ENCODE peak calls at places on chromosomes 7 and 10, in eight cellular contexts. G is right lobe of liver, V is GM23248, A is heart left ventricle, U is mucosa of descending colon, I is PC-3, T is sigmoid colon, W is mesenchymal stem cell. M is an unnamed sample. For H3K4me1, the result is how much of the 10 kb centered on the place peaks cover.

GRCh38 chr10:71285180-71285545 is 33.9 kb upstream of the SLC29A3 start:
- DNase-seq in G (no peak), V (peak), A (peak), U (peak), I (peak), T (no peak), W (peak), M (peak)

GRCh38 chr7:115779561-115779960 is 251.0 kb downstream of the TFEC start:
- DNase-seq in G (no peak), V (peak), A (no peak), U (no peak), I (no peak), T (no peak), W (no peak), M (no peak)

GRCh38 chr10:130805635-130806030 is 505.9 kb downstream of the TCERG1L start:
- DNase-seq in G (no peak), V (no peak), A (no peak), U (no peak), I (no peak), T (no peak), W (no peak), M (no peak)

GRCh38 chr7:117019786-117020604 is 66.7 kb downstream of the ST7 start:
- DNase-seq in G (peak), V (peak), A (peak), U (peak), I (peak), T (peak), W (peak), M (no peak)

GRCh38 chr10:103367379-103367781 is 396 bp upstream of the TAF5 start:
- DNase-seq in G (no peak), V (peak), A (no peak), U (peak), I (no peak), T (no peak), W (no peak), M (no peak)

GRCh38 chr7:25854608-25855497 is 297.1 kb upstream of the NFE2L3 start:
- DNase-seq in G (no peak), V (peak), A (no peak), U (peak), I (peak), T (peak), W (peak), M (peak)

GRCh38 chr10:43649149-43649523 is 455 bp upstream of the ZNF32 start:
- DNase-seq in G (no peak), V (no peak), A (no peak), U (no peak), I (no peak), T (no peak), W (no peak), M (no peak)

GRCh38 chr7:150962743-150963399 is 15.2 kb downstream of the KCNH2 start:
- DNase-seq in G (no peak), V (peak), A (peak), U (peak), I (peak), T (peak), W (peak), M (peak)

GRCh38 chr10:38003026-38003425 is 7.4 kb upstream of the ZNF33A start:
- DNase-seq in G (no peak), V (no peak), A (no peak), U (no peak), I (no peak), T (no peak), W (no peak), M (no peak)

GRCh38 chr7:150927954-150928340 is 50.2 kb downstream of the KCNH2 start:
- DNase-seq in G (no peak), V (peak), A (no peak), U (no peak), I (peak), T (no peak), W (peak), M (no peak)

GRCh38 chr10:23439920-23440875 is 1.3 kb downstream of the OTUD1 start:
- DNase-seq in G (peak), V (peak), A (peak), U (peak), I (peak), T (peak), W (peak), M (peak)

GRCh38 chr7:12391922-12392615 is 11.6 kb downstream of the VWDE start:
- DNase-seq in G (no peak), V (no peak), A (no peak), U (no peak), I (no peak), T (no peak), W (no peak), M (no peak)

GRCh38 chr10:110824660-110825059 is 47.1 kb upstream of the PDCD4 start:
- DNase-seq in G (no peak), V (no peak), A (no peak), U (peak), I (no peak), T (no peak), W (no peak), M (no peak)

GRCh38 chr7:155808551-155809331 is 3.5 kb downstream of the SHH start:
- DNase-seq in G (peak), V (no peak), A (no peak), U (peak), I (peak), T (no peak), W (no peak), M (no peak)
- H3K4me3 ChIP-seq in G (peak), V (no peak), A (no peak), U (no peak), I (peak), T (no peak), W (no peak), M (no peak)

DNA sequence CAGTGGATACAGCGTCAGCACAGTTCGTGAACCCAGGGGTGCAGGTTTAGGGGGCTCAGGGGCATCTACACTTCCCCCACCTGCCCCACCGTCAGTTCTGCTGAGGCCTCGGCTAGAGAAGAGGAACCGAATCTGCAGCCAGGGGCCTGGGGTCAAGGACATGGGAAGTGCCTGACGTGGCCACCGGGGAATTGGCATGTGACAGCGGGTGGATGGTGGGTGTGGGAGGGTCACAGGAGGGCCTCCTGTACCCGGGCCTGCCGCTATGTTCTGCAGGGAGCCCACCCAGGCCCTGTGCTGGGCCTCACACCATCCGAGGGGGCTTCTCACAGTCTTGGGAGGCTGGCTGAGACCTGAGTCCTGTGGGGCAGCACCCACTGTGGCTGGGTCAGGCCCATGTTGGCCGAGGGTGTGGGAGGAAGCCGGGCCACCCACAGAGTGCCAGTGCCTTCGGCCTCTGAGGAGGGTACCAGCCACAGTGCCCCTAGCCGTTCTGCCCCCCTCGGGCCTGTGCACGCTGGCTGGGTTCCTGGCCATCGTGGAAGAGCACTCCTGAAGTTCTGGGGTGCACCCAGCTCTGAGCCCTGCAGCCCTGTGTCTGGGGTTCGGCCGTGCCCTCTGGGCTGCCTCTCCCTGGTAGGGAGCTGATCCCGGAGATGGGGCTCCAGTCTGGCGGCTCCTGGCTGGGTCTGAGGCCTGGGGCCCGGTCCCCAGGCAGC is 5.9 kb downstream of the TTYH3 start:
- DNase-seq in G (peak), V (no peak), A (peak), U (peak), I (no peak), T (peak), W (no peak), M (peak)
- H3K4me1 ChIP-seq in G (half or more), V (under half), A (half or more), U (under half), I (under half), T (under half), W (half or more), M (under half)

GRCh38 chr10:75398238-75398629 is 3.3 kb downstream of the ZNF503 start:
- DNase-seq in G (no peak), V (peak), A (no peak), U (no peak), I (peak), T (no peak), W (peak), M (no peak)
- H3K4me3 ChIP-seq in G (no peak), V (peak), A (no peak), U (no peak), I (peak), T (peak), W (peak), M (no peak)

GRCh38 chr7:132456418-132456817 is 119.9 kb downstream of the PLXNA4 start:
- DNase-seq in G (no peak), V (no peak), A (no peak), U (no peak), I (no peak), T (no peak), W (no peak), M (no peak)

GRCh38 chr7:132455306-132455705 is 121.0 kb downstream of the PLXNA4 start:
- DNase-seq in G (no peak), V (no peak), A (no peak), U (no peak), I (no peak), T (no peak), W (no peak), M (no peak)

GRCh38 chr7:132457658-132458057 is 118.6 kb downstream of the PLXNA4 start:
- DNase-seq in G (no peak), V (no peak), A (no peak), U (no peak), I (no peak), T (no peak), W (no peak), M (no peak)

GRCh38 chr7:132461043-132461592 is 115.2 kb downstream of the PLXNA4 start:
- DNase-seq in G (no peak), V (no peak), A (no peak), U (no peak), I (no peak), T (no peak), W (no peak), M (no peak)

GRCh38 chr7:132458685-132459084 is 117.6 kb downstream of the PLXNA4 start:
- DNase-seq in G (no peak), V (no peak), A (no peak), U (no peak), I (no peak), T (no peak), W (no peak), M (no peak)
- H3K4me1 ChIP-seq in G (under half), V (under half), A (under half), U (under half), I (under half), T (under half), W (under half), M (under half)

GRCh38 chr7:81768951-81769778 is 682 bp downstream of the HGF start:
- DNase-seq in G (no peak), V (peak), A (no peak), U (no peak), I (no peak), T (no peak), W (no peak), M (no peak)
- H3K4me3 ChIP-seq in G (peak), V (peak), A (peak), U (no peak), I (peak), T (peak), W (peak), M (no peak)

DNA sequence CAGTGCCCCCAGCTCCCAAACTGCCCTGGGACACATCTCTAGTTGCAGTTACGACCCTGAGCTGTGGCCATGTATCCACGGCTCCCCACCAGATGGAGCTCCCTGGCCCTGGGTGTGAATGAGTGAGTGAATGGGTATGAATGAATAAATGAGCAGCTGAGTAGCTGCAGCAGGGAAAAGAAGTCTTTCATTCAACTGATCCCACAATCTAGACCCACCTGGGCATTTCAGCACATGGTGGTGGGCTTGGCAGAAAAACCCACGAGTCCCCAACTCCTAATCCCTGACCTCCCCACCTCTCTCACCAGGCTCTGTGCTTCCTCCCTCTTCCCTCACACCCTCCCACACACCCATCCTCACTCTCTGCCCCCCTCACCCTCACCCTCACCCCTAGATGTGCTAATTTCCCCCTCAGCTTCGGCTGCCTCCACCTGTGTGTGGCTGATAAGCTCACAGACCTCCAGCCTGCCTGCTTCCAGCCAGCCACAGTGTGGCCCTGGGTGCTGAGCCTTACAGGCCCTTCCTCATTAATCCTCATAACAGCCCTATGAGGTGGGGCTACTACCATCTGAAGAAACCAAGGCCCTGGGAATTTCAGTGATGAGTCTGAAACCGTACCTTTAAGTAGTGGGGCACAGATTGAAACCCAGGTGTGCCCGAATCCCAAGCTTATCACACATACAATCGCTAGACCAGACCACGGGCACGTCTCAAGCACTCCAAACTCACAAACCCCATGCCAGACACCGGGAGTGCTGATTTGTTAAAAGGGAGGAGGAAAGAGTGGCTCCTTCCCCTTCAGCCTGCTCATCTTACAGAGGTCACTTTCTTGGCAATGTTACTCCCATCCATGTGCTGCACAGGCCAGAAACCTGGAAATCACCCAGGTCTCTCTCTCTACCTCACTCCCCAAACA is 2.2 kb upstream of the ATP6V1F start:
- DNase-seq in G (no peak), V (peak), A (no peak), U (no peak), I (no peak), T (no peak), W (no peak), M (peak)
- H3K4me1 ChIP-seq in G (under half), V (under half), A (under half), U (under half), I (under half), T (under half), W (under half), M (under half)

GRCh38 chr7:101953248-101953819 is 135.9 kb downstream of the CUX1 start:
- DNase-seq in G (no peak), V (peak), A (no peak), U (no peak), I (peak), T (peak), W (peak), M (no peak)

GRCh38 chr7:101954494-101954893 is 137.1 kb downstream of the CUX1 start:
- DNase-seq in G (no peak), V (no peak), A (no peak), U (no peak), I (no peak), T (no peak), W (no peak), M (peak)

GRCh38 chr7:101957733-101958525 is 140.5 kb downstream of the CUX1 start:
- DNase-seq in G (no peak), V (no peak), A (no peak), U (no peak), I (no peak), T (no peak), W (no peak), M (peak)

GRCh38 chr7:101959342-101959741 is 141.9 kb downstream of the CUX1 start:
- DNase-seq in G (no peak), V (no peak), A (no peak), U (no peak), I (no peak), T (no peak), W (no peak), M (no peak)

GRCh38 chr7:101956130-101956529 is 138.7 kb downstream of the CUX1 start:
- DNase-seq in G (no peak), V (no peak), A (peak), U (no peak), I (no peak), T (no peak), W (no peak), M (no peak)
- H3K4me3 ChIP-seq in G (no peak), V (no peak), A (no peak), U (no peak), I (no peak), T (no peak), W (no peak), M (no peak)

DNA sequence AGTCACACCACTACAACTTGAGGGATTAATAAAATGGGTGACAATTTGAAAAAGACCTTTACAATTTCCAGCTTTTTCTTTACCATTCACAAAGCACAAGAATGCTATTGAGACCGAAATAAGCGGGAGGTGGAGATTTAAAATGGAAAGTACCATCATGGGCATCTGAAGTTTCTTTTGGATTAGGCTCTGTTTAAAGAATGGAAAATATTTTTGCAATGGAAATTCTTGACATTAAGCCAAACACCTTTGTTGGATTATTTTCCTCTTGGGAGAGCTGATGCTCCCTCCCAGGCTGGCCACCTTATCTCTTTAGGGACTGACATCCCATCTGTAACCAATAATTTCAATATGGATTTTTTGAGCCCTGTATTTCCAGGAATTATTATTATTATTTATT is 62.5 kb downstream of the BPGM start:
- DNase-seq in G (no peak), V (no peak), A (no peak), U (no peak), I (no peak), T (no peak), W (no peak), M (no peak)
- H3K4me1 ChIP-seq in G (under half), V (under half), A (under half), U (under half), I (under half), T (under half), W (under half), M (under half)